ENCODE peak calls at places on chromosomes 6 and 20, in seven cellular contexts. P is epithelial cell of esophagus, G is left lung, X is OCI-LY7, Q is WTC11, A is choroid plexus epithelial cell, W is MM.1S. L is an unnamed sample.

GRCh38 chr20:53773792-53774371 is 180.2 kb upstream of the ZNF217 start:
- DNase-seq in W (no peak), Q (no peak), A (peak; percentile 97), P (peak; percentile 92), X (no peak), G (no peak), L (no peak)

GRCh38 chr6:89368107-89368506 is 15.6 kb upstream of the UBE2J1 start:
- DNase-seq in P (peak; percentile 60), X (peak; percentile 77), Q (peak; percentile 70), G (no peak), A (peak; percentile 73), W (peak; percentile 68), L (peak; percentile 35)

GRCh38 chr6:27472182-27472616 is 706 bp downstream of the ZNF184 start:
- DNase-seq in A (peak; percentile 67), W (peak; percentile 68), G (no peak), X (peak; percentile 78), Q (peak; percentile 49), P (peak; percentile 70), L (peak; percentile 60)

GRCh38 chr6:71080793-71081192 is 123.9 kb upstream of the B3GAT2 start:
- DNase-seq in X (no peak), A (peak; percentile 84), W (no peak), G (no peak), Q (no peak), P (peak; percentile 30), L (no peak)

GRCh38 chr20:31608256-31608980 is 3.3 kb downstream of the ID1 start:
- DNase-seq in G (peak; percentile 95), Q (peak; percentile 95), X (no peak), W (no peak), P (peak; percentile 74), A (peak; percentile 78), L (no peak)

GRCh38 chr6:52566853-52567279 is 10.0 kb downstream of the TRAM2 start:
- DNase-seq in G (no peak), W (no peak), A (peak; percentile 99), Q (no peak), P (peak; percentile 65), X (no peak), L (no peak)

GRCh38 chr6:44151348-44152108 is 7.1 kb upstream of the CAPN11 start:
- DNase-seq in X (peak; percentile 83), W (peak; percentile 64), Q (peak; percentile 92), P (peak; percentile 82), G (peak; percentile 95), A (peak; percentile 74), L (peak; percentile 90)

GRCh38 chr6:99282479-99283062 is 66.9 kb downstream of the FAXC start:
- DNase-seq in X (peak; percentile 18), A (peak; percentile 58), G (no peak), P (peak; percentile 33), Q (no peak), W (peak; percentile 15), L (no peak)

GRCh38 chr6:156912431-156912830 is 135.3 kb downstream of the ARID1B start:
- DNase-seq in P (no peak), A (no peak), X (peak; percentile 40), Q (no peak), G (no peak), W (peak; percentile 10), L (no peak)

GRCh38 chr6:104887350-104887749 is 27.6 kb upstream of the HACE1 start:
- DNase-seq in W (peak; percentile 15), A (peak; percentile 42), X (peak; percentile 30), G (no peak), Q (no peak), P (peak; percentile 75), L (peak; percentile 25)

GRCh38 chr6:166579234-166579575 is 7.3 kb downstream of the RAMACL start:
- DNase-seq in G (no peak), Q (no peak), P (no peak), A (no peak), X (no peak), W (no peak), L (no peak)

GRCh38 chr6:16129623-16130243 is 847 bp downstream of the MYLIP start:
- DNase-seq in P (peak; percentile 24), X (peak; percentile 49), G (peak; percentile 84), A (peak; percentile 25), W (peak; percentile 27), Q (peak; percentile 33), L (no peak)

GRCh38 chr6:37334047-37334446 is 19.7 kb upstream of the RNF8 start:
- DNase-seq in X (no peak), Q (no peak), G (no peak), A (no peak), W (no peak), P (no peak), L (no peak)

DNA sequence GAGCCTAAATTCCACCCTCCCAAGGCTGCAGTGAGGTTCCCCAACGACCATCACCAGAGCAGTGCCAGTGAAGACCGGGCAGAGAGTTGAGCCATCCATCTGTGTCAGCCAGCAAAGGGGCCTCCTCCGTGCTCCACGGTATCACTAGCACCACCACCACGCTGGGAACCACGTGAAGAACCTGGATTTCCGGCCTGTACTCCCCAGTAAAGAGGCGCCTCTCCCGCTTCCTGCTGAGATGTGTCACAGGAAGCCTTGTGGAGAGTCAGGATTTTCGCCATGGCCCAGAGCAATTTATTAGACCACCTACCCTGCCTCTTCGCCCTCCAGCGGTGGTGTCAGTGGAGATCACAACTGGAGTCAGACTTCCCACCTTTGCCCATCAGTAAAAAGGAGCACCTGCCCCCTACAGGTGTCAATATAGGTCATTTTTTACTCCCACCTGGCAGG is 28.8 kb downstream of the CPXM1 start:
- DNase-seq in A (no peak), X (no peak), Q (no peak), W (no peak), P (no peak), G (peak; percentile 32), L (no peak)
- TF ChIP-seq CTCF in A (no peak), X (peak; percentile 32), Q (no peak), W (no peak), P (no peak), G (no peak), L (no peak)

GRCh38 chr20:34302723-34303528 is at the start of gene AHCY:
- DNase-seq in Q (peak; percentile 99), P (peak; percentile 99), A (peak; percentile 98), G (peak; percentile 99), X (peak; percentile 96), W (peak; percentile 96), L (peak; percentile 96)
- TF ChIP-seq CTCF in Q (no peak), P (no peak), A (no peak), G (no peak), X (no peak), W (no peak), L (no peak)

GRCh38 chr20:2633381-2633780 is 19.1 kb upstream of the NOP56 start:
- DNase-seq in G (no peak), W (no peak), P (no peak), A (no peak), Q (no peak), X (no peak), L (no peak)

GRCh38 chr20:2626853-2627541 is 25.4 kb upstream of the NOP56 start:
- DNase-seq in G (no peak), Q (no peak), X (no peak), A (peak; percentile 97), P (peak; percentile 97), W (no peak), L (no peak)

GRCh38 chr20:2631228-2631627 is 21.2 kb upstream of the NOP56 start:
- DNase-seq in A (peak; percentile 61), X (no peak), P (peak; percentile 20), G (no peak), Q (no peak), W (no peak), L (no peak)
- TF ChIP-seq CTCF in A (peak; percentile 43), X (peak; percentile 40), P (no peak), G (no peak), Q (no peak), W (no peak), L (no peak)

GRCh38 chr20:15763344-15763743 is 809.9 kb downstream of the KIF16B start:
- DNase-seq in W (no peak), G (no peak), A (peak; percentile 11), X (no peak), Q (no peak), P (peak; percentile 38), L (no peak)

GRCh38 chr20:15756001-15756400 is 817.2 kb downstream of the KIF16B start:
- DNase-seq in A (no peak), G (no peak), X (no peak), W (no peak), P (no peak), Q (no peak), L (no peak)

GRCh38 chr20:15756401-15756800 is 816.8 kb downstream of the KIF16B start:
- DNase-seq in Q (no peak), W (no peak), A (no peak), P (no peak), X (no peak), G (no peak), L (no peak)

GRCh38 chr20:15760217-15760567 is 813.1 kb downstream of the KIF16B start:
- DNase-seq in Q (no peak), G (no peak), X (no peak), A (no peak), W (no peak), P (no peak), L (no peak)

DNA sequence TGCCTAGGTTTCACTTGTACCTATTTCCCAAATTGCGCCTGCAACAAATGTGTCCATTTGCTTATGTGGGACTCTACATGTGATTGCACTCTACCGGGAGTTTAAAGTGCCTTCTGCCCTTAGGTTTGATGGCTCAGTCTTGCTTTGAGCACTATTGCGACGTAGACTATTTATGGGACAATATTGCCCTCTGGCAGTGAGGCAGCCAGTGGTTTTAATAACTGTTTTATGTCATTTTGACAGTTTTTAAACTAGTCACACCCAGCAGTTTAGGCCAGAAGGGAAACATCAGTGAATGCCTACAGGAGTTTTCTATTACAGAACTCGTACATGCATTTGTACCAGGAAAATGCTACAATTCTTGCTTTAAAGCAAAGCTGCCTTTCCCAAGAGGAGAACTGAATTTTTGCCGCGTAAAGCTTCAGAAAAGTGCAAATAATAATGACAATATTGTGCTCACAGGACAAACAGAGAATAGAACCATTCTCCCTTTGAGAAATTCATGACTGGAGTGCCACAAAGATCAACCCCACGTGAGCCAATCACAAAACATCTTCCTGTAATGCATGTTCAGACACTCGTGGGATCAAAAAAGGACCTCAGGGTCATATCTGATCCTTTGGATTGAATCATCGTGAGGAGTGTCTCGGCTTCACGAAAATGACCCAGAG is 813.6 kb downstream of the KIF16B start:
- DNase-seq in Q (no peak), A (no peak), W (no peak), G (no peak), X (no peak), P (peak; percentile 12), L (no peak)
- TF ChIP-seq CTCF in Q (no peak), A (no peak), W (no peak), G (no peak), X (no peak), P (no peak), L (no peak)

GRCh38 chr6:163263998-163264661 is 150.4 kb upstream of the QKI start:
- DNase-seq in Q (no peak), X (no peak), W (no peak), A (no peak), G (no peak), P (no peak), L (no peak)
- TF ChIP-seq CTCF in Q (no peak), X (no peak), W (no peak), A (no peak), G (no peak), P (no peak), L (no peak)